ENCODE peak calls at places on chromosomes 3 and 15, in four cellular contexts. One of them, this sample, is unnamed.

GRCh38 chr3:88291516-88291915 is 141.8 kb downstream of the C3orf38 start:
- DNase-seq in activated CD4-positive, alpha-beta T cell treated with anti-CD3 and anti-CD28 coated beads, Interleukin-2, amount 50 U/mL, for 1 hour: no peak
- DNase-seq in frontal cortex: no peak
- DNase-seq in stimulated activated naive CD8-positive, alpha-beta T cell treated with anti-CD3 and anti-CD28 coated beads, Interleukin-15, amount 100 ng/mL, for 72 hours: no peak
- DNase-seq in this sample: no peak

GRCh38 chr3:151709847-151710246 is 23.9 kb upstream of the AADACL2 start:
- DNase-seq in frontal cortex: no peak
- DNase-seq in activated CD4-positive, alpha-beta T cell treated with anti-CD3 and anti-CD28 coated beads, Interleukin-2, amount 50 U/mL, for 1 hour: no peak
- DNase-seq in stimulated activated naive CD8-positive, alpha-beta T cell treated with anti-CD3 and anti-CD28 coated beads, Interleukin-15, amount 100 ng/mL, for 72 hours: no peak
- DNase-seq in this sample: no peak

GRCh38 chr3:31479431-31479830 is 53.3 kb upstream of the STT3B start:
- DNase-seq in activated CD4-positive, alpha-beta T cell treated with anti-CD3 and anti-CD28 coated beads, Interleukin-2, amount 50 U/mL, for 1 hour: no peak
- DNase-seq in stimulated activated naive CD8-positive, alpha-beta T cell treated with anti-CD3 and anti-CD28 coated beads, Interleukin-15, amount 100 ng/mL, for 72 hours: no peak
- DNase-seq in frontal cortex: no peak
- DNase-seq in this sample: no peak

GRCh38 chr15:78177447-78177873 is 28.3 kb downstream of the IDH3A start:
- DNase-seq in stimulated activated naive CD8-positive, alpha-beta T cell treated with anti-CD3 and anti-CD28 coated beads, Interleukin-15, amount 100 ng/mL, for 72 hours: peak
- DNase-seq in frontal cortex: no peak
- DNase-seq in activated CD4-positive, alpha-beta T cell treated with anti-CD3 and anti-CD28 coated beads, Interleukin-2, amount 50 U/mL, for 1 hour: peak
- DNase-seq in this sample: no peak

GRCh38 chr15:27949089-27949488 is 150.0 kb downstream of the OCA2 start:
- DNase-seq in frontal cortex: no peak
- DNase-seq in stimulated activated naive CD8-positive, alpha-beta T cell treated with anti-CD3 and anti-CD28 coated beads, Interleukin-15, amount 100 ng/mL, for 72 hours: no peak
- DNase-seq in activated CD4-positive, alpha-beta T cell treated with anti-CD3 and anti-CD28 coated beads, Interleukin-2, amount 50 U/mL, for 1 hour: no peak
- DNase-seq in this sample: no peak

GRCh38 chr3:134082582-134082981 is 52.9 kb upstream of the SLCO2A1 start:
- DNase-seq in stimulated activated naive CD8-positive, alpha-beta T cell treated with anti-CD3 and anti-CD28 coated beads, Interleukin-15, amount 100 ng/mL, for 72 hours: no peak
- DNase-seq in activated CD4-positive, alpha-beta T cell treated with anti-CD3 and anti-CD28 coated beads, Interleukin-2, amount 50 U/mL, for 1 hour: no peak
- DNase-seq in frontal cortex: no peak
- DNase-seq in this sample: no peak

GRCh38 chr15:80636675-80637074 is 58.4 kb upstream of the ABHD17C start:
- DNase-seq in activated CD4-positive, alpha-beta T cell treated with anti-CD3 and anti-CD28 coated beads, Interleukin-2, amount 50 U/mL, for 1 hour: no peak
- DNase-seq in stimulated activated naive CD8-positive, alpha-beta T cell treated with anti-CD3 and anti-CD28 coated beads, Interleukin-15, amount 100 ng/mL, for 72 hours: no peak
- DNase-seq in frontal cortex: no peak
- DNase-seq in this sample: no peak

GRCh38 chr15:48617619-48618018 is 27.9 kb downstream of the FBN1 start:
- DNase-seq in stimulated activated naive CD8-positive, alpha-beta T cell treated with anti-CD3 and anti-CD28 coated beads, Interleukin-15, amount 100 ng/mL, for 72 hours: no peak
- DNase-seq in activated CD4-positive, alpha-beta T cell treated with anti-CD3 and anti-CD28 coated beads, Interleukin-2, amount 50 U/mL, for 1 hour: no peak
- DNase-seq in frontal cortex: no peak
- DNase-seq in this sample: no peak

GRCh38 chr3:98901465-98902174 is at the start of gene DCBLD2:
- DNase-seq in stimulated activated naive CD8-positive, alpha-beta T cell treated with anti-CD3 and anti-CD28 coated beads, Interleukin-15, amount 100 ng/mL, for 72 hours: peak
- DNase-seq in activated CD4-positive, alpha-beta T cell treated with anti-CD3 and anti-CD28 coated beads, Interleukin-2, amount 50 U/mL, for 1 hour: peak
- DNase-seq in frontal cortex: peak
- DNase-seq in this sample: peak

GRCh38 chr3:64995857-64996564 is 308.2 kb upstream of the ADAMTS9 start:
- DNase-seq in stimulated activated naive CD8-positive, alpha-beta T cell treated with anti-CD3 and anti-CD28 coated beads, Interleukin-15, amount 100 ng/mL, for 72 hours: no peak
- DNase-seq in frontal cortex: no peak
- DNase-seq in activated CD4-positive, alpha-beta T cell treated with anti-CD3 and anti-CD28 coated beads, Interleukin-2, amount 50 U/mL, for 1 hour: no peak
- DNase-seq in this sample: no peak

GRCh38 chr3:130894873-130895330 is 1.0 kb downstream of the ATP2C1 start:
- DNase-seq in stimulated activated naive CD8-positive, alpha-beta T cell treated with anti-CD3 and anti-CD28 coated beads, Interleukin-15, amount 100 ng/mL, for 72 hours: no peak
- DNase-seq in activated CD4-positive, alpha-beta T cell treated with anti-CD3 and anti-CD28 coated beads, Interleukin-2, amount 50 U/mL, for 1 hour: no peak
- DNase-seq in frontal cortex: no peak
- DNase-seq in this sample: no peak

GRCh38 chr15:26729030-26729429 is 43.8 kb downstream of the GABRB3 start:
- DNase-seq in stimulated activated naive CD8-positive, alpha-beta T cell treated with anti-CD3 and anti-CD28 coated beads, Interleukin-15, amount 100 ng/mL, for 72 hours: no peak
- DNase-seq in activated CD4-positive, alpha-beta T cell treated with anti-CD3 and anti-CD28 coated beads, Interleukin-2, amount 50 U/mL, for 1 hour: no peak
- DNase-seq in frontal cortex: no peak
- DNase-seq in this sample: no peak

GRCh38 chr15:37585966-37586656 is 348.3 kb upstream of the TMCO5A start:
- DNase-seq in frontal cortex: no peak
- DNase-seq in stimulated activated naive CD8-positive, alpha-beta T cell treated with anti-CD3 and anti-CD28 coated beads, Interleukin-15, amount 100 ng/mL, for 72 hours: no peak
- DNase-seq in activated CD4-positive, alpha-beta T cell treated with anti-CD3 and anti-CD28 coated beads, Interleukin-2, amount 50 U/mL, for 1 hour: no peak
- DNase-seq in this sample: no peak

This sample was measured in D721Med.